ENCODE peak calls at places on chromosomes 1 and 21, in nine cellular contexts. U is spleen; O is IMR-90; T is effector memory CD4-positive, alpha-beta T cell; L is mammary epithelial cell; A is CD8-positive, alpha-beta memory T cell; F is H7; Y is Peyer's patch; S is cardiac fibroblast. N is an unnamed sample.

GRCh38 chr1:168084396-168085231 is 52.1 kb downstream of the GPR161 start:
- DNase-seq in U (peak), O (peak), T (peak), L (no peak), A (peak), F (peak), Y (peak), S (peak), N (peak)

GRCh38 chr1:11825131-11825530 is 19.1 kb downstream of the CLCN6 start:
- DNase-seq in U (no peak), O (no peak), T (no peak), L (no peak), A (no peak), F (no peak), Y (no peak), S (no peak), N (no peak)

GRCh38 chr1:167562697-167563096 is 9.1 kb upstream of the CREG1 start:
- DNase-seq in U (no peak), O (peak), T (no peak), L (peak), A (no peak), F (no peak), Y (no peak), S (peak), N (no peak)

GRCh38 chr1:66350001-66350547 is 183.9 kb upstream of the SGIP1 start:
- DNase-seq in U (peak), O (peak), T (peak), L (peak), A (peak), F (no peak), Y (peak), S (peak), N (no peak)

GRCh38 chr1:115057661-115058249 is 28.1 kb downstream of the TSHB start:
- DNase-seq in U (no peak), O (no peak), T (no peak), L (no peak), A (no peak), F (no peak), Y (no peak), S (no peak), N (no peak)

GRCh38 chr1:40620150-40620549 is 45.3 kb downstream of the RIMS3 start:
- DNase-seq in U (no peak), O (no peak), T (no peak), L (no peak), A (no peak), F (no peak), Y (no peak), S (no peak), N (peak)

GRCh38 chr1:61287014-61287413 is 204.7 kb downstream of the NFIA start:
- DNase-seq in U (no peak), O (peak), T (no peak), L (peak), A (no peak), F (no peak), Y (no peak), S (peak), N (no peak)

GRCh38 chr1:7388488-7389185 is 382.5 kb upstream of the VAMP3 start:
- DNase-seq in U (peak), O (peak), T (no peak), L (no peak), A (no peak), F (peak), Y (peak), S (peak), N (peak)

GRCh38 chr1:212477680-212478466 is 45.2 kb downstream of the NENF start:
- DNase-seq in U (no peak), O (no peak), T (no peak), L (no peak), A (no peak), F (no peak), Y (no peak), S (no peak), N (no peak)

GRCh38 chr1:183101841-183102276 is 78.6 kb downstream of the LAMC1 start:
- DNase-seq in U (no peak), O (no peak), T (no peak), L (no peak), A (no peak), F (no peak), Y (no peak), S (peak), N (no peak)

GRCh38 chr1:37123266-37123665 is 89.0 kb upstream of the GRIK3 start:
- DNase-seq in U (no peak), O (no peak), T (no peak), L (no peak), A (no peak), F (no peak), Y (no peak), S (no peak), N (no peak)

GRCh38 chr1:51829058-51829457 is 49.5 kb downstream of the NRDC start:
- DNase-seq in U (no peak), O (no peak), T (no peak), L (peak), A (no peak), F (no peak), Y (no peak), S (no peak), N (no peak)

GRCh38 chr21:42049578-42050430 is 21.3 kb upstream of the UMODL1 start:
- DNase-seq in U (peak), O (no peak), T (no peak), L (no peak), A (no peak), F (no peak), Y (no peak), S (no peak), N (no peak)

GRCh38 chr21:44085491-44086321 is 21.5 kb upstream of the PWP2 start:
- DNase-seq in U (no peak), O (no peak), T (no peak), L (no peak), A (no peak), F (no peak), Y (peak), S (peak), N (no peak)

GRCh38 chr21:26060335-26061115 is 110.0 kb downstream of the APP start:
- DNase-seq in U (no peak), O (no peak), T (no peak), L (no peak), A (no peak), F (no peak), Y (no peak), S (no peak), N (no peak)

GRCh38 chr1:28582248-28582615 is 9.8 kb upstream of the RAB42 start:
- DNase-seq in U (no peak), O (no peak), T (no peak), L (peak), A (no peak), F (peak), Y (no peak), S (peak), N (no peak)

GRCh38 chr1:19179597-19180271 is 30.3 kb downstream of the UBR4 start:
- DNase-seq in U (no peak), O (peak), T (no peak), L (no peak), A (no peak), F (peak), Y (no peak), S (peak), N (peak)

GRCh38 chr1:178632619-178633018 is 92.4 kb upstream of the RALGPS2 start:
- DNase-seq in U (no peak), O (peak), T (no peak), L (peak), A (no peak), F (no peak), Y (no peak), S (peak), N (no peak)

GRCh38 chr21:43301424-43302355 is 125.2 kb downstream of the SIK1 start:
- DNase-seq in U (peak), O (no peak), T (no peak), L (no peak), A (no peak), F (no peak), Y (no peak), S (no peak), N (no peak)

GRCh38 chr21:41207401-41208388 is 39.7 kb downstream of the BACE2 start:
- DNase-seq in U (no peak), O (peak), T (no peak), L (peak), A (no peak), F (no peak), Y (no peak), S (peak), N (no peak)

GRCh38 chr1:244302889-244303609 is 148.7 kb downstream of the ADSS2 start:
- DNase-seq in U (no peak), O (peak), T (no peak), L (peak), A (no peak), F (no peak), Y (no peak), S (peak), N (no peak)

GRCh38 chr1:101174722-101175121 is 62.1 kb upstream of the S1PR1 start:
- DNase-seq in U (no peak), O (peak), T (no peak), L (peak), A (no peak), F (no peak), Y (no peak), S (peak), N (no peak)

GRCh38 chr1:41537257-41537656 is 52.8 kb upstream of the EDN2 start:
- DNase-seq in U (peak), O (no peak), T (no peak), L (no peak), A (no peak), F (no peak), Y (no peak), S (peak), N (no peak)

GRCh38 chr1:198829948-198830347 is 191.1 kb downstream of the PTPRC start:
- DNase-seq in U (no peak), O (peak), T (no peak), L (no peak), A (no peak), F (no peak), Y (no peak), S (peak), N (no peak)

GRCh38 chr1:216640100-216640499 is 83.1 kb downstream of the ESRRG start:
- DNase-seq in U (no peak), O (no peak), T (no peak), L (no peak), A (no peak), F (no peak), Y (no peak), S (no peak), N (no peak)

GRCh38 chr21:43341349-43342163 is 85.4 kb downstream of the SIK1 start:
- DNase-seq in U (no peak), O (peak), T (no peak), L (no peak), A (no peak), F (no peak), Y (no peak), S (peak), N (no peak)

GRCh38 chr1:59316497-59317128 is 19.7 kb downstream of the FGGY start:
- DNase-seq in U (no peak), O (peak), T (no peak), L (no peak), A (no peak), F (no peak), Y (no peak), S (peak), N (no peak)

GRCh38 chr1:3172431-3173112 is 103.6 kb downstream of the PRDM16 start:
- DNase-seq in U (no peak), O (no peak), T (no peak), L (no peak), A (no peak), F (no peak), Y (no peak), S (no peak), N (no peak)

GRCh38 chr1:3173113-3173745 is 104.2 kb downstream of the PRDM16 start:
- DNase-seq in U (no peak), O (no peak), T (no peak), L (no peak), A (no peak), F (no peak), Y (no peak), S (no peak), N (no peak)

GRCh38 chr1:3175486-3175885 is 106.5 kb downstream of the PRDM16 start:
- DNase-seq in U (no peak), O (no peak), T (no peak), L (no peak), A (no peak), F (no peak), Y (no peak), S (no peak), N (no peak)

GRCh38 chr1:3176028-3176427 is 107.0 kb downstream of the PRDM16 start:
- DNase-seq in U (no peak), O (no peak), T (no peak), L (no peak), A (no peak), F (no peak), Y (no peak), S (no peak), N (no peak)

GRCh38 chr1:3174487-3175247 is 105.7 kb downstream of the PRDM16 start:
- DNase-seq in U (no peak), O (no peak), T (no peak), L (no peak), A (no peak), F (no peak), Y (no peak), S (peak), N (no peak)
- H3K4me3 ChIP-seq in U (no peak), O (no peak), T (no peak), L (no peak), A (no peak), F (no peak), Y (no peak), S (no peak), N (no peak)

GRCh38 chr1:16213013-16213412 is 561 bp upstream of the ARHGEF19 start:
- DNase-seq in U (no peak), O (no peak), T (no peak), L (no peak), A (no peak), F (no peak), Y (no peak), S (no peak), N (no peak)
- H3K4me3 ChIP-seq in U (no peak), O (no peak), T (no peak), L (no peak), A (no peak), F (no peak), Y (no peak), S (no peak), N (no peak)

DNA sequence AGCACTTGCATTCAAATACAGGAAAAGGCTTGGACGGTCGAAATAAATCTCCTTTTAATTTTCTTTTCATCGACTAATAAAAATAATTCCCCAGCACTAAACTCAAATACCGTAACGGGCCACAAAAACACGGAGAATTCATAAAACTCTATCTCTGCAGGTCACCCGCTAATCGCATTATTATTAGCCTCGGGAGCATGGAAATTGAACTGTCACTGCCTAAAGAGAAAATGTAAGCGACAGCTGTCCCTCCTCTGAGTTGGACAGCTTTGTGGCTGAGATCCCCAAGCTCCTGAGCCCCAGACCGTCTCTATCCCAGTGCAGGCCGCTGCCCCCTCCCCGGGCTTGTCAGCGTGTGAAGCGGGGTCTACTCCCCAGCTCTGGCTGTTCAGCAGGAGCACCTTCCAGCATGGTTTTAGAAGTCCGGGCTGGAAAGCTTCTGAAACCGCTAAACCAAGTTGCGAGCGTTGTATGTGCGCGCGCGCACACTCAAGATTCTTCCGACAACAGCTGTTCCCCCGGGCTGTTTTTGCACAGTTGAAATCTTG is 1.8 kb downstream of the TBX15 start:
- DNase-seq in U (no peak), O (no peak), T (no peak), L (no peak), A (no peak), F (no peak), Y (no peak), S (peak), N (no peak)
- H3K4me3 ChIP-seq in U (no peak), O (no peak), T (no peak), L (no peak), A (no peak), F (peak), Y (no peak), S (peak), N (no peak)

GRCh38 chr1:156160000-156160743 is 6.8 kb downstream of the SEMA4A start:
- DNase-seq in U (no peak), O (no peak), T (no peak), L (no peak), A (no peak), F (no peak), Y (no peak), S (no peak), N (no peak)
- H3K4me3 ChIP-seq in U (peak), O (no peak), T (peak), L (no peak), A (peak), F (peak), Y (peak), S (no peak), N (peak)

GRCh38 chr1:67759692-67760029 is 73.6 kb downstream of the GNG12 start:
- DNase-seq in U (no peak), O (peak), T (no peak), L (peak), A (no peak), F (no peak), Y (no peak), S (peak), N (no peak)

GRCh38 chr1:67761730-67762129 is 71.5 kb downstream of the GNG12 start:
- DNase-seq in U (no peak), O (no peak), T (no peak), L (no peak), A (no peak), F (no peak), Y (no peak), S (no peak), N (no peak)

GRCh38 chr1:67761054-67761453 is 72.2 kb downstream of the GNG12 start:
- DNase-seq in U (no peak), O (no peak), T (no peak), L (no peak), A (no peak), F (no peak), Y (no peak), S (no peak), N (no peak)

GRCh38 chr1:67759066-67759465 is 74.1 kb downstream of the GADD45A start:
- DNase-seq in U (no peak), O (no peak), T (no peak), L (no peak), A (no peak), F (no peak), Y (no peak), S (no peak), N (no peak)

DNA sequence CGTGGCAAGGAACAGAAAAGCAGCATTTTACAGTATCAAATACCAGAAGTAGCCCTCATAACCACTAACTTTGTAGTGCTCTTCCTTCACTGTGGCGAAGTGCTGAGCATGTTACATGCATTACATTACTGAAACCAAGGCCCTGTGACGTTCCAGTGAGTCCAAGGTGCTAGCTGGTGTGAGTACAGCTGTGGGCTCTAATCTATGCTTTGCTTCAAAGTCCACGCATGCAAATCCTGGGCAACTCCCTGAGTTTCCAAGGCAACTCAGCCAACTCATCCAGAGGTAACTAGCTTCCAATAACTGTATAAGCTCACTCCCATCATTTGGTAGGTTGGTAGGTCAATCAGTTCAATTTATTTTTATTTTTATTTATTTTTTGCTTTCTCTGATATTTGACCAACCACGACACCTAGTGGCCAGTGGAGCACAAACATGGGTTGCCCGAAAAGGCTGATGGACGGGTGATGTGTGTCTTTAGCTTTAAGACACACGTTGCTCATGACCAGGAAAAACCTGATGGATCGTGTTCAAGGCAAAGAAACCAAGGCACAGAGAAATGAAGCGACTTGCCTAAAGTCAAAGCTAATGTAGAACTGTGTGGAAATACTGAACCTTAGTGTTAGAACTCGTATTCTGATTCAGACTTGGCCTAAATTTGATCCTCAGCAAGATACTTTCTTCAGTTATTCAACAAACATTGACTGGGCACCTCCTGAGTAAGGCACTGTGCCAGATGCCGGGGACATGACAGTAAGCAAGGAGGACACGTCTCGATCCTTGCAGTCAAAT is 73.0 kb downstream of the GNG12 start:
- DNase-seq in U (no peak), O (peak), T (peak), L (peak), A (peak), F (peak), Y (peak), S (peak), N (peak)
- H3K4me3 ChIP-seq in U (no peak), O (no peak), T (no peak), L (no peak), A (no peak), F (no peak), Y (no peak), S (no peak), N (no peak)

GRCh38 chr1:181092883-181093282 is 4.4 kb downstream of the IER5 start:
- DNase-seq in U (no peak), O (no peak), T (no peak), L (no peak), A (no peak), F (no peak), Y (no peak), S (no peak), N (no peak)
- H3K4me3 ChIP-seq in U (no peak), O (no peak), T (no peak), L (no peak), A (no peak), F (no peak), Y (no peak), S (no peak), N (no peak)

GRCh38 chr1:154502066-154502741 is at the start of the genes SHE and TDRD10:
- DNase-seq in U (peak), O (no peak), T (no peak), L (no peak), A (no peak), F (peak), Y (peak), S (no peak), N (no peak)
- H3K4me3 ChIP-seq in U (peak), O (peak), T (peak), L (peak), A (no peak), F (peak), Y (peak), S (peak), N (peak)

GRCh38 chr1:20560966-20561365 is 8.6 kb downstream of the FAM43B start:
- DNase-seq in U (no peak), O (no peak), T (no peak), L (no peak), A (no peak), F (no peak), Y (no peak), S (no peak), N (no peak)
- H3K4me3 ChIP-seq in U (no peak), O (no peak), T (no peak), L (no peak), A (no peak), F (no peak), Y (no peak), S (no peak), N (no peak)